ENCODE peak calls at places on chromosomes 1 and 21, in eight cellular contexts. X, L, J, W, P, C, M and B are unnamed samples.
A peak's percentile ranks its signal among the peaks of the same experiment; 100 is the strongest.

GRCh38 chr1:167611983-167612382 is 18.0 kb upstream of the RCSD1 start:
- DNase-seq in X (no peak), L (no peak), J (no peak), W (no peak), P (no peak), C (no peak), M (no peak), B (no peak)

GRCh38 chr1:212529211-212529731 is 79.3 kb upstream of the ATF3 start:
- DNase-seq in X (peak; percentile 40), L (peak; percentile 92), J (no peak), W (no peak), P (no peak), C (no peak), M (no peak), B (no peak)

GRCh38 chr1:19425643-19426245 is 59.6 kb downstream of the CAPZB start:
- DNase-seq in X (no peak), L (no peak), J (no peak), W (no peak), P (no peak), C (no peak), M (no peak), B (no peak)

GRCh38 chr1:15065291-15065690 is 88.3 kb upstream of the TMEM51 start:
- DNase-seq in X (no peak), L (no peak), J (no peak), W (no peak), P (no peak), C (no peak), M (no peak), B (no peak)

GRCh38 chr1:232472485-232473041 is 157.4 kb downstream of the SIPA1L2 start:
- DNase-seq in X (no peak), L (peak; percentile 14), J (no peak), W (no peak), P (no peak), C (peak; percentile 34), M (no peak), B (no peak)

GRCh38 chr1:86753700-86754099 is 49.3 kb downstream of the SH3GLB1 start:
- DNase-seq in X (no peak), L (no peak), J (no peak), W (peak; percentile 19), P (peak; percentile 20), C (no peak), M (no peak), B (no peak)

GRCh38 chr1:202501281-202501680 is 152.8 kb downstream of the PPP1R12B start:
- DNase-seq in X (no peak), L (no peak), J (peak; percentile 38), W (peak; percentile 21), P (peak; percentile 7), C (peak; percentile 68), M (no peak), B (no peak)

GRCh38 chr1:108011295-108011694 is 46.3 kb upstream of the VAV3 start:
- DNase-seq in X (no peak), L (no peak), J (no peak), W (no peak), P (no peak), C (no peak), M (no peak), B (no peak)

DNA sequence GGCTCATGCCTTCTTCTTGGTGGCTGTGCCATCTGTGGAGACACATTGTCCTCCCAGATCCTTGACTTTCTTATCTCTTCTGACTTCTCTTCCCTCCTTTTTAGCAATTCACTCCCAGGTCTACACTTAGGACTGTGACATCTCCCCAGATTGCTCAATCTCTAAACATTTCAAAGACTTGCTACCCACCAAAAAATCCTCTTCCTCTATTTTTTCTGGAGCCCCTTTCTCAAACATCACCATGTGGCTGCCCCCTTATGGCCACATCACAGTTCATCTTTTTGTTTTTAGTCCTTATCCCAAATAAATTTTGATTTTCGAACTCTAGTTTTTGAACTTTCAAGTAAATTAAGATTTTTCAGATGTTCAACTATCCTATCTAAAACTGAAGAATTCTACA is 148.6 kb upstream of the HOOK1 start:
- DNase-seq in X (no peak), L (no peak), J (no peak), W (no peak), P (no peak), C (peak; percentile 23), M (no peak), B (no peak)
- TF ChIP-seq CTCF in X (no peak), L (peak; percentile 2), J (no peak), W (no peak), P (peak; percentile 24), C (no peak), M (no peak), B (no peak)

GRCh38 chr21:36889401-36889800 is 77.1 kb downstream of the HLCS start:
- DNase-seq in X (no peak), L (no peak), J (no peak), W (no peak), P (no peak), C (peak; percentile 22), M (no peak), B (no peak)

GRCh38 chr21:36891123-36891522 is 75.3 kb downstream of the HLCS start:
- DNase-seq in X (no peak), L (no peak), J (no peak), W (no peak), P (no peak), C (no peak), M (no peak), B (no peak)

GRCh38 chr21:36888466-36888865 is 78.0 kb downstream of the HLCS start:
- DNase-seq in X (no peak), L (no peak), J (no peak), W (no peak), P (no peak), C (no peak), M (no peak), B (no peak)

GRCh38 chr21:36890086-36890485 is 76.4 kb downstream of the HLCS start:
- DNase-seq in X (no peak), L (no peak), J (no peak), W (no peak), P (no peak), C (no peak), M (no peak), B (no peak)

GRCh38 chr21:36887983-36888382 is 78.5 kb downstream of the HLCS start:
- DNase-seq in X (no peak), L (no peak), J (no peak), W (no peak), P (peak; percentile 54), C (no peak), M (no peak), B (no peak)
- TF ChIP-seq CTCF in X (no peak), L (no peak), J (no peak), W (no peak), P (no peak), C (no peak), M (no peak), B (no peak)

DNA sequence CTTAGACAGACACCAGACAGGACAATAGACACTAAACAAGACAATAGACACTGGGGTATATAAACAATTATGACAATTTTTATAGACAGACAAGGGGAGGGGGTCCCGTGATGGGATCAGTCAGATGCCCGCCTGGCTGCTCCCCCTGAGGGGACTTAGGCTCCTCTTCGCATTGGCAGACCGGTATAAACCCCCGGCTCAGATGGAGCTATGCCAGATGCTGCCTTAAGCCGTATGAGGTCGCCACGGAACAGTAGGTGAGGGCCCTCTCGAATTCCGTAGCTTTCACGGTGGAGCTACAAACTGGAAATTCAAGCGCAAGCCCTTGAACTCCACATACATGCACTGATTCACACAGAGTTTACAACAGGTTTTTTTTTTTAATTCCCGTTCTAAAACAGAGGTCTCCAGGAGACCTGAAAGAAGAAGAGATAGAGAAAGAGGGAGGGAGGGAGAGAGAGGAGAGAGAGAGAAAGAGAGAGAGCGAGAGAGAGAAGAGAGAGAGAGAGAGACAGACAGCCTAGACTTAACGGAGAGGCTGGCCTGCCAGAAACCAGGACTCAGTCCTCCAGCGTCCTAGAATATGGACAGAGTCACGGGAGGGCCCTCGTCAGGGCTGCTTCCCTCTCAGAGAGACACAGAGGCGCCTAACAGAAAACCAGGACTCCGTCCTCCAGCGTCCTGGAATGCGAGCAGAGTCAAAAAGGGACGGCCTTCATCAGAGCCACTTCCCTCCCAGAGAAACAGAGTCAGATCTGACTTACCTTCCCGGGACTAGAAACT is 24.4 kb upstream of the TMEM54 start:
- DNase-seq in X (no peak), L (no peak), J (no peak), W (no peak), P (peak; percentile 44), C (peak; percentile 47), M (no peak), B (peak; percentile 28)
- TF ChIP-seq CTCF in X (no peak), L (no peak), J (no peak), W (no peak), P (no peak), C (no peak), M (no peak), B (no peak)

GRCh38 chr1:10450156-10450801 is 448 bp downstream of the CORT start:
- DNase-seq in X (no peak), L (no peak), J (no peak), W (no peak), P (peak; percentile 31), C (no peak), M (no peak), B (no peak)
- TF ChIP-seq CTCF in X (no peak), L (no peak), J (no peak), W (no peak), P (no peak), C (no peak), M (no peak), B (no peak)

DNA sequence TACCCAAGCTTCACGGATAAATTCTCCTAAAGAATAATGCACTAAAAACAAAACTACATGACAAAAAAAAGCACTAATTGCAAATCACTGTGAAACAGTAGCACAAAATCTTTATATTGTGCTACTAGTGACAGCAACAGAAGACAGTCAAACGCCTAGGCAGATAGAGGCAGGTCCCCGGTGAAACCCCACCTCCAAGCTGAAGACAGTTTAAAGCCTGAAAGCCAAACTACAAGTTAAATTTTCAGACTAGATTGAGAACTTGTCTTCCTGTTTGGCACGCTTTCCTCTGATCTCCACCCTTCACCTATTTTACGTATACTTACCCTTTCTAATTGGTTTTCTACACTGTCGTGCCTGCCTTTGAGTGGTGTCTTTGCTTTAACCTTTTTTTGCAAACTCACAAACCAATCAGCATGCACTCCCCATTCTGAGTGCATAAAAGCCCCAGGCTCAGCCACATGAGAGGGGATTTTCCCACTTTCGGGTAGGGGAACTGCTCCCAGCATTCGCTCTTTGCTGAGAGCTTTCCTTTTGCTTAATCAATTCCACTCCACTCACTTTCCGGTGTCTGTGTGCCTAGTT is 3.6 kb upstream of the BACH1 start:
- DNase-seq in X (no peak), L (no peak), J (no peak), W (no peak), P (no peak), C (no peak), M (no peak), B (no peak)
- TF ChIP-seq CTCF in X (no peak), L (no peak), J (no peak), W (no peak), P (no peak), C (no peak), M (no peak), B (no peak)

GRCh38 chr1:156815307-156815826 is 1.3 kb downstream of the SH2D2A start:
- DNase-seq in X (no peak), L (no peak), J (no peak), W (peak; percentile 36), P (peak; percentile 85), C (peak; percentile 83), M (peak; percentile 13), B (peak; percentile 49)
- TF ChIP-seq CTCF in X (no peak), L (no peak), J (no peak), W (no peak), P (peak; percentile 13), C (peak; percentile 21), M (no peak), B (no peak)